ENCODE peak calls at places on chromosomes 12 and 14, in seven cellular contexts. S, C, X, H, T, F and J are unnamed samples.

GRCh38 chr12:56763753-56764657 is 881 bp downstream of the HSD17B6 start:
- DNase-seq in F (peak), H (peak), X (no peak), S (no peak), T (no peak), C (no peak), J (peak)

GRCh38 chr14:85596562-85596961 is 66.6 kb downstream of the FLRT2 start:
- DNase-seq in X (no peak), C (no peak), H (no peak), T (no peak), F (no peak), S (no peak), J (no peak)

GRCh38 chr12:95318071-95318545 is 100.5 kb downstream of the VEZT start:
- DNase-seq in S (no peak), C (no peak), T (no peak), F (peak), H (peak), X (no peak), J (peak)

GRCh38 chr12:7116916-7117315 is 7.9 kb upstream of the C1RL start:
- DNase-seq in C (no peak), S (no peak), T (no peak), F (no peak), X (no peak), H (no peak), J (no peak)

GRCh38 chr12:12898136-12898712 is 6.9 kb downstream of the GPRC5A start:
- DNase-seq in F (no peak), C (no peak), H (no peak), X (no peak), T (no peak), S (no peak), J (no peak)

GRCh38 chr14:23024612-23025075 is 10.1 kb downstream of the PSMB5 start:
- DNase-seq in X (no peak), S (no peak), T (no peak), H (no peak), C (no peak), F (no peak), J (no peak)

GRCh38 chr12:104507672-104508071 is 50.9 kb downstream of the CHST11 start:
- DNase-seq in X (no peak), F (no peak), H (no peak), C (no peak), T (no peak), S (no peak), J (no peak)

GRCh38 chr12:131315601-131316000 is 361.9 kb downstream of the ADGRD1 start:
- DNase-seq in F (no peak), C (no peak), T (no peak), X (no peak), S (no peak), H (no peak), J (no peak)

GRCh38 chr14:21526672-21527319 is 650 bp upstream of the SALL2 start:
- DNase-seq in F (no peak), H (no peak), X (peak), C (no peak), T (no peak), S (peak), J (no peak)

GRCh38 chr14:94171208-94171607 is 2.9 kb upstream of the PPP4R4 start:
- DNase-seq in S (no peak), H (peak), X (no peak), F (peak), C (no peak), T (no peak), J (peak)

GRCh38 chr12:58886474-58886873 is 33.8 kb downstream of the LRIG3 start:
- DNase-seq in T (no peak), F (no peak), S (no peak), C (no peak), H (no peak), X (no peak), J (no peak)

GRCh38 chr14:22420598-22421186 is 168.3 kb downstream of the DAD1 start:
- DNase-seq in T (no peak), C (no peak), F (no peak), H (no peak), X (no peak), S (peak), J (no peak)

GRCh38 chr12:724194-724855 is 28.1 kb upstream of the WNK1 start:
- DNase-seq in C (no peak), X (no peak), H (no peak), F (no peak), S (peak), T (no peak), J (no peak)